ENCODE peak calls at places on chromosomes 2 and 18, in seven cellular contexts. One of them, this sample, is unnamed. For H3K4me1, the result is how much of the 10 kb centered on the place peaks cover.

GRCh38 chr2:130819226-130819914 is 17.3 kb upstream of the ARHGEF4 start:
- DNase-seq in tibial nerve: no peak
- DNase-seq in sigmoid colon: peak
- DNase-seq in fibroblast of lung: no peak
- DNase-seq in cardiac muscle cell: no peak
- DNase-seq in tibial artery: no peak
- DNase-seq in breast epithelium: peak
- DNase-seq in this sample: no peak

GRCh38 chr18:60895181-60895580 is 438.0 kb upstream of the CDH20 start:
- DNase-seq in tibial nerve: no peak
- DNase-seq in sigmoid colon: no peak
- DNase-seq in fibroblast of lung: peak
- DNase-seq in cardiac muscle cell: peak
- DNase-seq in tibial artery: no peak
- DNase-seq in breast epithelium: no peak
- DNase-seq in this sample: no peak

GRCh38 chr18:78736015-78736690 is 243.5 kb upstream of the SALL3 start:
- DNase-seq in tibial nerve: no peak
- DNase-seq in sigmoid colon: no peak
- DNase-seq in fibroblast of lung: no peak
- DNase-seq in cardiac muscle cell: no peak
- DNase-seq in tibial artery: peak
- DNase-seq in breast epithelium: peak
- DNase-seq in this sample: no peak

GRCh38 chr2:27723372-27724144 is 48.0 kb upstream of the MRPL33 start:
- DNase-seq in tibial nerve: peak
- DNase-seq in sigmoid colon: peak
- DNase-seq in fibroblast of lung: peak
- DNase-seq in cardiac muscle cell: peak
- DNase-seq in tibial artery: peak
- DNase-seq in breast epithelium: peak
- DNase-seq in this sample: peak

GRCh38 chr2:37802106-37802791 is 122.8 kb upstream of the RMDN2 start:
- DNase-seq in tibial nerve: no peak
- DNase-seq in sigmoid colon: no peak
- DNase-seq in fibroblast of lung: peak
- DNase-seq in cardiac muscle cell: peak
- DNase-seq in tibial artery: no peak
- DNase-seq in breast epithelium: no peak
- DNase-seq in this sample: no peak

GRCh38 chr18:12995424-12995823 is 4.3 kb downstream of the CEP192 start:
- DNase-seq in tibial nerve: no peak
- DNase-seq in sigmoid colon: no peak
- DNase-seq in fibroblast of lung: no peak
- DNase-seq in cardiac muscle cell: no peak
- DNase-seq in tibial artery: no peak
- DNase-seq in breast epithelium: no peak
- DNase-seq in this sample: no peak

GRCh38 chr2:38394903-38395341 is 17.8 kb upstream of the ATL2 start:
- DNase-seq in tibial nerve: no peak
- DNase-seq in sigmoid colon: no peak
- DNase-seq in fibroblast of lung: peak
- DNase-seq in cardiac muscle cell: peak
- DNase-seq in tibial artery: no peak
- DNase-seq in breast epithelium: no peak
- DNase-seq in this sample: no peak

GRCh38 chr18:51196811-51197660 is 445 bp downstream of the MEX3C start:
- DNase-seq in tibial nerve: no peak
- DNase-seq in sigmoid colon: peak
- DNase-seq in fibroblast of lung: peak
- DNase-seq in cardiac muscle cell: peak
- DNase-seq in tibial artery: peak
- DNase-seq in breast epithelium: peak
- DNase-seq in this sample: peak

GRCh38 chr2:27885656-27886055 is 4.5 kb downstream of the RBKS start:
- DNase-seq in tibial nerve: no peak
- DNase-seq in sigmoid colon: no peak
- DNase-seq in fibroblast of lung: peak
- DNase-seq in cardiac muscle cell: peak
- DNase-seq in tibial artery: no peak
- DNase-seq in breast epithelium: no peak
- DNase-seq in this sample: no peak

GRCh38 chr2:102141011-102141914 is 1.3 kb upstream of the IL1R1 start:
- DNase-seq in tibial nerve: no peak
- DNase-seq in sigmoid colon: no peak
- DNase-seq in fibroblast of lung: peak
- DNase-seq in cardiac muscle cell: peak
- DNase-seq in tibial artery: no peak
- DNase-seq in breast epithelium: no peak
- DNase-seq in this sample: no peak

GRCh38 chr18:10050956-10051355 is 137.1 kb downstream of the VAPA start:
- DNase-seq in tibial nerve: no peak
- DNase-seq in sigmoid colon: no peak
- DNase-seq in fibroblast of lung: no peak
- DNase-seq in cardiac muscle cell: no peak
- DNase-seq in tibial artery: peak
- DNase-seq in breast epithelium: no peak
- DNase-seq in this sample: no peak

GRCh38 chr2:62305421-62306176 is 109.7 kb downstream of the B3GNT2 start:
- DNase-seq in tibial nerve: no peak
- DNase-seq in sigmoid colon: no peak
- DNase-seq in fibroblast of lung: no peak
- DNase-seq in cardiac muscle cell: no peak
- DNase-seq in tibial artery: no peak
- DNase-seq in breast epithelium: no peak
- DNase-seq in this sample: no peak

GRCh38 chr2:172516299-172516698 is 39.6 kb upstream of the PDK1 start:
- DNase-seq in tibial nerve: no peak
- DNase-seq in sigmoid colon: no peak
- DNase-seq in fibroblast of lung: peak
- DNase-seq in cardiac muscle cell: peak
- DNase-seq in tibial artery: no peak
- DNase-seq in breast epithelium: no peak
- DNase-seq in this sample: no peak

GRCh38 chr2:218733615-218734021 is 23.0 kb downstream of the TTLL4 start:
- DNase-seq in tibial nerve: no peak
- DNase-seq in sigmoid colon: peak
- DNase-seq in fibroblast of lung: peak
- DNase-seq in cardiac muscle cell: peak
- DNase-seq in tibial artery: peak
- DNase-seq in breast epithelium: no peak
- DNase-seq in this sample: no peak

GRCh38 chr18:70337139-70337972 is 48.5 kb downstream of the SOCS6 start:
- DNase-seq in tibial nerve: no peak
- DNase-seq in sigmoid colon: no peak
- DNase-seq in fibroblast of lung: peak
- DNase-seq in cardiac muscle cell: peak
- DNase-seq in tibial artery: no peak
- DNase-seq in breast epithelium: no peak
- DNase-seq in this sample: peak

GRCh38 chr18:34947711-34948125 is 93.5 kb upstream of the MAPRE2 start:
- DNase-seq in tibial nerve: no peak
- DNase-seq in sigmoid colon: no peak
- DNase-seq in fibroblast of lung: peak
- DNase-seq in cardiac muscle cell: peak
- DNase-seq in tibial artery: no peak
- DNase-seq in breast epithelium: no peak
- DNase-seq in this sample: no peak

GRCh38 chr2:117785740-117786139 is 28.8 kb upstream of the DDX18 start:
- DNase-seq in tibial nerve: no peak
- DNase-seq in sigmoid colon: no peak
- DNase-seq in fibroblast of lung: peak
- DNase-seq in cardiac muscle cell: peak
- DNase-seq in tibial artery: no peak
- DNase-seq in breast epithelium: no peak
- DNase-seq in this sample: peak

GRCh38 chr2:144683955-144684354 is 164.0 kb upstream of the ZEB2 start:
- DNase-seq in tibial nerve: no peak
- DNase-seq in sigmoid colon: no peak
- DNase-seq in fibroblast of lung: no peak
- DNase-seq in cardiac muscle cell: no peak
- DNase-seq in tibial artery: no peak
- DNase-seq in breast epithelium: no peak
- DNase-seq in this sample: no peak

GRCh38 chr18:12010187-12010802 is 29.0 kb downstream of the IMPA2 start:
- DNase-seq in tibial nerve: no peak
- DNase-seq in sigmoid colon: no peak
- DNase-seq in fibroblast of lung: no peak
- DNase-seq in cardiac muscle cell: no peak
- DNase-seq in tibial artery: no peak
- DNase-seq in breast epithelium: no peak
- DNase-seq in this sample: peak

GRCh38 chr2:8223731-8224678 is 457.9 kb upstream of the ID2 start:
- DNase-seq in tibial nerve: no peak
- DNase-seq in sigmoid colon: no peak
- DNase-seq in fibroblast of lung: no peak
- DNase-seq in cardiac muscle cell: no peak
- DNase-seq in tibial artery: no peak
- DNase-seq in breast epithelium: no peak
- DNase-seq in this sample: no peak

GRCh38 chr2:119292226-119292625 is 68.6 kb downstream of the STEAP3 start:
- DNase-seq in tibial nerve: no peak
- DNase-seq in sigmoid colon: no peak
- DNase-seq in fibroblast of lung: peak
- DNase-seq in cardiac muscle cell: peak
- DNase-seq in tibial artery: no peak
- DNase-seq in breast epithelium: no peak
- DNase-seq in this sample: no peak

GRCh38 chr2:241208058-241208457 is 19.6 kb downstream of the ANO7 start:
- DNase-seq in tibial nerve: no peak
- DNase-seq in sigmoid colon: no peak
- DNase-seq in fibroblast of lung: no peak
- DNase-seq in cardiac muscle cell: no peak
- DNase-seq in tibial artery: no peak
- DNase-seq in breast epithelium: no peak
- DNase-seq in this sample: no peak

GRCh38 chr18:37496568-37496967 is 69.0 kb downstream of the CELF4 start:
- DNase-seq in tibial nerve: no peak
- DNase-seq in sigmoid colon: no peak
- DNase-seq in fibroblast of lung: no peak
- DNase-seq in cardiac muscle cell: no peak
- DNase-seq in tibial artery: no peak
- DNase-seq in breast epithelium: no peak
- DNase-seq in this sample: no peak

GRCh38 chr2:94873362-94874276 is 2.4 kb downstream of the TEKT4 start:
- DNase-seq in tibial nerve: no peak
- DNase-seq in sigmoid colon: no peak
- DNase-seq in fibroblast of lung: no peak
- DNase-seq in cardiac muscle cell: no peak
- DNase-seq in tibial artery: peak
- DNase-seq in breast epithelium: no peak
- DNase-seq in this sample: no peak

GRCh38 chr2:112665113-112665780 is 19.5 kb downstream of the SLC20A1 start:
- DNase-seq in tibial nerve: no peak
- DNase-seq in sigmoid colon: no peak
- DNase-seq in fibroblast of lung: no peak
- DNase-seq in cardiac muscle cell: no peak
- DNase-seq in tibial artery: no peak
- DNase-seq in breast epithelium: no peak
- DNase-seq in this sample: no peak

GRCh38 chr18:58416704-58417683 is 211.9 kb downstream of the ALPK2 start:
- DNase-seq in tibial nerve: no peak
- DNase-seq in sigmoid colon: no peak
- DNase-seq in fibroblast of lung: peak
- DNase-seq in cardiac muscle cell: peak
- DNase-seq in tibial artery: peak
- DNase-seq in breast epithelium: no peak
- DNase-seq in this sample: no peak
- H3K27ac ChIP-seq in tibial nerve: no peak
- H3K27ac ChIP-seq in sigmoid colon: peak
- H3K27ac ChIP-seq in fibroblast of lung: no peak
- H3K27ac ChIP-seq in cardiac muscle cell: no peak
- H3K27ac ChIP-seq in tibial artery: no peak
- H3K27ac ChIP-seq in breast epithelium: peak
- H3K27ac ChIP-seq in this sample: peak

DNA sequence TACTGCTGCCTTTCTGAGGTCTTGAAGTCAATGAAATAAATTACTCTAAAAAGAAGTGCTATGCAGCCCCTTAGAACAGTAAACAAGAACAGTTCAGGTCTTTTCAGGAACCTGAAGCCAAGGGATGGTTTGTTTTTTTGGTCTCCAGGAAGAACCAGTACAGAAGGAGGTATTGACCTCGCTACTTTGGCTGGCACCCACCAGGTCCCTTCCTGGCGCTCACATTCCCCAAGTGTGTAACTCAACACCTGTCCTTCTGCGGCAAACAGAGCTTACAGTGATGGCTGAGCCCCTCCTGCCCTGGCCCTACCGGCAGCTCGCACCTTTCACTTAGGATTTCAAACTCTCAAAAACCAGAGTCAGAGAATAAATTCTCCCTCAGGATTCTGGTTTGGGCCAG is 51.9 kb downstream of the SETBP1 start:
- DNase-seq in tibial nerve: no peak
- DNase-seq in sigmoid colon: no peak
- DNase-seq in fibroblast of lung: no peak
- DNase-seq in cardiac muscle cell: no peak
- DNase-seq in tibial artery: no peak
- DNase-seq in breast epithelium: no peak
- DNase-seq in this sample: no peak
- H3K4me1 ChIP-seq in tibial nerve: under half
- H3K4me1 ChIP-seq in sigmoid colon: under half
- H3K4me1 ChIP-seq in fibroblast of lung: under half
- H3K4me1 ChIP-seq in cardiac muscle cell: under half
- H3K4me1 ChIP-seq in tibial artery: under half
- H3K4me1 ChIP-seq in breast epithelium: under half
- H3K4me1 ChIP-seq in this sample: under half

DNA sequence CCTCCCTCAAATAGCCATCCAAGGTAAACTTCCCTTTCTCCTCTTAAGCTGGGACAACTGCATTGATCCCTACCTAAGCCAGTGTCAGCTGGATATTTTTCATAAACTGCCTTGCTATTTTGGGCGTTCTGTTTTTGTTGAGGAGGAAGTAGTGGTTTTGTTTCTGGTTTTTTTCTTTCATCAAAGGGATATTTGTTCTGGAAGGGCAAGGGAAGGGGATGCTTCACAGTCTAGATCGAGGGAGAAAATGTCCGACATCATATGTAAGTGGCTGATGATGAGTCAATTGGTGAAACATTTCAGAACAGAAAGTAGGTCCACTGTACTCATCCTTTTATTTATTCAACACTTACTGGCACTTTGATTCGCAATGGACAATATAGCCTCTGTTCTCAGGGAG is 31.0 kb downstream of the TANC1 start:
- DNase-seq in tibial nerve: no peak
- DNase-seq in sigmoid colon: no peak
- DNase-seq in fibroblast of lung: peak
- DNase-seq in cardiac muscle cell: peak
- DNase-seq in tibial artery: no peak
- DNase-seq in breast epithelium: no peak
- DNase-seq in this sample: no peak
- H3K4me3 ChIP-seq in tibial nerve: no peak
- H3K4me3 ChIP-seq in sigmoid colon: no peak
- H3K4me3 ChIP-seq in fibroblast of lung: no peak
- H3K4me3 ChIP-seq in cardiac muscle cell: no peak
- H3K4me3 ChIP-seq in tibial artery: no peak
- H3K4me3 ChIP-seq in breast epithelium: no peak
- H3K4me3 ChIP-seq in this sample: no peak

DNA sequence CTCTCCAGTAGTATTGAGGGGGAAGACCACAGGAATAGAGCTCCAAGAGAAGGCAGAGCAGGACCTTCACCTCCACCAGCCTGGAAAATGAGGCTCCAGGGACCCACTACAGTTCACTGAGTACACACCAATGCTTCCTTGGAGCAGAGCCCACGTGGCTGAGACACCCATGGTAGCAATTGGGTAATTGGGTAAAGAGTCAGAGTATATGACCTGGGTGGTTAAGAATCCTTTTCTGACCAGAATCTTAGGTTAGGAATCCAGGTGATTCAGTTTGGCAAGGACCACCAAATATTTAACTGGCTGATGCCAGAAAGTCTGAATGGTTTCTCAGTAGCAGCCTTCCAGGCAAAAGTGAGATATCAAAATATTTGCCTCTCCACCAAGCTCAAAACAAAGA is 107.7 kb downstream of the MDH1 start:
- DNase-seq in tibial nerve: no peak
- DNase-seq in sigmoid colon: no peak
- DNase-seq in fibroblast of lung: peak
- DNase-seq in cardiac muscle cell: no peak
- DNase-seq in tibial artery: no peak
- DNase-seq in breast epithelium: no peak
- DNase-seq in this sample: no peak
- H3K27ac ChIP-seq in tibial nerve: no peak
- H3K27ac ChIP-seq in sigmoid colon: no peak
- H3K27ac ChIP-seq in fibroblast of lung: no peak
- H3K27ac ChIP-seq in cardiac muscle cell: no peak
- H3K27ac ChIP-seq in tibial artery: no peak
- H3K27ac ChIP-seq in breast epithelium: no peak
- H3K27ac ChIP-seq in this sample: no peak

This sample was measured in small intestine.